ENCODE peak calls at places on chromosomes 5 and 9, in ten cellular contexts. One of them, this sample, is unnamed.

GRCh38 chr5:159102294-159102934 is 2.7 kb upstream of the EBF1 start:
- DNase-seq in endothelial cell of umbilical vein: no peak
- DNase-seq in GM23338: no peak
- DNase-seq in spleen: no peak
- DNase-seq in transverse colon: no peak
- DNase-seq in K562: no peak
- DNase-seq in breast epithelium: no peak
- DNase-seq in sigmoid colon: no peak
- DNase-seq in stomach: no peak
- DNase-seq in SK-N-SH: no peak
- DNase-seq in this sample: no peak

GRCh38 chr9:5580650-5581049 is 48.3 kb upstream of the RIC1 start:
- DNase-seq in breast epithelium: no peak
- DNase-seq in endothelial cell of umbilical vein: no peak
- DNase-seq in spleen: no peak
- DNase-seq in SK-N-SH: no peak
- DNase-seq in GM23338: no peak
- DNase-seq in sigmoid colon: no peak
- DNase-seq in K562: no peak
- DNase-seq in transverse colon: no peak
- DNase-seq in stomach: no peak
- DNase-seq in this sample: no peak

GRCh38 chr9:79014929-79015699 is 556.7 kb upstream of the TLE4 start:
- DNase-seq in transverse colon: no peak
- DNase-seq in breast epithelium: no peak
- DNase-seq in GM23338: no peak
- DNase-seq in sigmoid colon: no peak
- DNase-seq in spleen: no peak
- DNase-seq in SK-N-SH: no peak
- DNase-seq in K562: no peak
- DNase-seq in endothelial cell of umbilical vein: peak
- DNase-seq in stomach: no peak
- DNase-seq in this sample: no peak

GRCh38 chr9:82271099-82271498 is 282.5 kb downstream of the SPATA31D1 start:
- DNase-seq in stomach: no peak
- DNase-seq in transverse colon: no peak
- DNase-seq in spleen: no peak
- DNase-seq in SK-N-SH: no peak
- DNase-seq in GM23338: no peak
- DNase-seq in K562: no peak
- DNase-seq in sigmoid colon: no peak
- DNase-seq in breast epithelium: no peak
- DNase-seq in endothelial cell of umbilical vein: no peak
- DNase-seq in this sample: no peak

GRCh38 chr5:115641948-115642347 is 16.1 kb upstream of the TMED7 start:
- DNase-seq in spleen: no peak
- DNase-seq in K562: no peak
- DNase-seq in GM23338: no peak
- DNase-seq in endothelial cell of umbilical vein: peak
- DNase-seq in breast epithelium: no peak
- DNase-seq in SK-N-SH: no peak
- DNase-seq in stomach: no peak
- DNase-seq in sigmoid colon: no peak
- DNase-seq in transverse colon: no peak
- DNase-seq in this sample: no peak

GRCh38 chr5:14748180-14748900 is 83.8 kb downstream of the OTULIN start:
- DNase-seq in sigmoid colon: no peak
- DNase-seq in breast epithelium: no peak
- DNase-seq in spleen: no peak
- DNase-seq in SK-N-SH: no peak
- DNase-seq in K562: no peak
- DNase-seq in GM23338: no peak
- DNase-seq in transverse colon: no peak
- DNase-seq in stomach: no peak
- DNase-seq in endothelial cell of umbilical vein: no peak
- DNase-seq in this sample: no peak

GRCh38 chr5:157575096-157575872 is at the start of gene ADAM19:
- DNase-seq in spleen: peak
- DNase-seq in transverse colon: peak
- DNase-seq in SK-N-SH: peak
- DNase-seq in endothelial cell of umbilical vein: peak
- DNase-seq in breast epithelium: no peak
- DNase-seq in sigmoid colon: peak
- DNase-seq in stomach: no peak
- DNase-seq in GM23338: peak
- DNase-seq in K562: peak
- DNase-seq in this sample: no peak

GRCh38 chr5:95219411-95219810 is 65.5 kb downstream of the MCTP1 start:
- DNase-seq in breast epithelium: no peak
- DNase-seq in GM23338: peak
- DNase-seq in K562: no peak
- DNase-seq in SK-N-SH: no peak
- DNase-seq in transverse colon: no peak
- DNase-seq in sigmoid colon: no peak
- DNase-seq in endothelial cell of umbilical vein: no peak
- DNase-seq in spleen: no peak
- DNase-seq in stomach: no peak
- DNase-seq in this sample: no peak

GRCh38 chr9:101915479-101915878 is 177.0 kb upstream of the GRIN3A start:
- DNase-seq in SK-N-SH: no peak
- DNase-seq in K562: no peak
- DNase-seq in GM23338: no peak
- DNase-seq in breast epithelium: no peak
- DNase-seq in stomach: no peak
- DNase-seq in endothelial cell of umbilical vein: no peak
- DNase-seq in sigmoid colon: no peak
- DNase-seq in transverse colon: no peak
- DNase-seq in spleen: no peak
- DNase-seq in this sample: no peak

GRCh38 chr5:14038341-14038959 is 94.0 kb upstream of the DNAH5 start:
- DNase-seq in spleen: no peak
- DNase-seq in sigmoid colon: no peak
- DNase-seq in stomach: no peak
- DNase-seq in K562: peak
- DNase-seq in breast epithelium: no peak
- DNase-seq in transverse colon: no peak
- DNase-seq in SK-N-SH: no peak
- DNase-seq in GM23338: no peak
- DNase-seq in endothelial cell of umbilical vein: peak
- DNase-seq in this sample: peak

GRCh38 chr5:149422429-149423286 is 43.6 kb upstream of the IL17B start:
- DNase-seq in sigmoid colon: peak
- DNase-seq in K562: peak
- DNase-seq in SK-N-SH: peak
- DNase-seq in breast epithelium: no peak
- DNase-seq in transverse colon: peak
- DNase-seq in endothelial cell of umbilical vein: peak
- DNase-seq in stomach: no peak
- DNase-seq in GM23338: peak
- DNase-seq in spleen: peak
- DNase-seq in this sample: no peak

GRCh38 chr5:140346348-140347221 is at the start of gene HBEGF:
- DNase-seq in endothelial cell of umbilical vein: peak
- DNase-seq in GM23338: peak
- DNase-seq in spleen: peak
- DNase-seq in stomach: peak
- DNase-seq in SK-N-SH: peak
- DNase-seq in K562: peak
- DNase-seq in transverse colon: peak
- DNase-seq in breast epithelium: peak
- DNase-seq in sigmoid colon: peak
- DNase-seq in this sample: no peak

GRCh38 chr5:140342896-140343295 is 3.5 kb downstream of the HBEGF start:
- DNase-seq in stomach: no peak
- DNase-seq in spleen: no peak
- DNase-seq in breast epithelium: no peak
- DNase-seq in transverse colon: no peak
- DNase-seq in GM23338: no peak
- DNase-seq in SK-N-SH: no peak
- DNase-seq in K562: no peak
- DNase-seq in endothelial cell of umbilical vein: no peak
- DNase-seq in sigmoid colon: peak
- DNase-seq in this sample: no peak

GRCh38 chr5:140345919-140346347 is 470 bp downstream of the HBEGF start:
- DNase-seq in spleen: peak
- DNase-seq in stomach: peak
- DNase-seq in K562: peak
- DNase-seq in endothelial cell of umbilical vein: peak
- DNase-seq in sigmoid colon: peak
- DNase-seq in SK-N-SH: peak
- DNase-seq in GM23338: peak
- DNase-seq in transverse colon: peak
- DNase-seq in breast epithelium: peak
- DNase-seq in this sample: no peak

GRCh38 chr5:140347382-140347781 is 979 bp upstream of the HBEGF start:
- DNase-seq in SK-N-SH: no peak
- DNase-seq in stomach: no peak
- DNase-seq in spleen: peak
- DNase-seq in endothelial cell of umbilical vein: no peak
- DNase-seq in K562: no peak
- DNase-seq in transverse colon: no peak
- DNase-seq in sigmoid colon: no peak
- DNase-seq in breast epithelium: no peak
- DNase-seq in GM23338: no peak
- DNase-seq in this sample: no peak

DNA sequence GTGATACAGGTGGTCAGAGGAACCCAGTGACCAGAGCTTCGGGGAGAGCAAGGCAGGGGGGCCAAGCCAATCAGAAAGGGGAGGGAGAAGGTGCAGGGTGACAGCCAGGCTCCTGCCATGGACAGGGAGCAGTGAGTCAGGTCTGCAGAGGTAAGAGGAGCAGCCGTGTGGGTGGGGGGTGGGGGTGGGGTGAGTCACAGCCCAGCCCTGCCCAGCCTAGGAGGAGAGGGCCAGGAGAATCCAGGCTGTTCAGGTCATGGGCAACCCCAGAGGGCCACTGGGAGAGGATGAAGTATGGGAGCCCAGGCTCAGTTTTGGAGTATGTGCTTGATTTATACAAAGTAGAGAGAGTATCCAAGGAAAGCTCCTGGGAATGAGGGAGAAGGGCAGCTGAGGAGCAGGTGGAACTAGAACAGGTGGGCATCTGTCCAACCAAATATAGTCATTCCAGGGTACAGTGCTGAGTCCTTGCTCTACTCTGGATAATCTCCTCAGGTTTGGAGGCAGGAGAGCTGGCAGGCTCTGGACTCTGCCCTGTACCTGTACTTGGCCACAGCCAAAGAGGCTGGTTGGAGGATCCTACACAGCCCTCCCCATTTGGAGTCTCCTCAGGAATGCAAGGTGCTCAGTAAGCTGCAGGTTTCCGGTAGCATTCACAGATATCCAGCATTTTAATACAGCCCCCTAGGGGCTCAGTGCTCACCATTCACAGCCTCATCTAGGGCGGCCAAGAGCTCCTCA is 1.6 kb downstream of the HBEGF start:
- DNase-seq in spleen: peak
- DNase-seq in endothelial cell of umbilical vein: no peak
- DNase-seq in K562: peak
- DNase-seq in SK-N-SH: no peak
- DNase-seq in stomach: peak
- DNase-seq in GM23338: peak
- DNase-seq in transverse colon: peak
- DNase-seq in sigmoid colon: no peak
- DNase-seq in breast epithelium: no peak
- DNase-seq in this sample: no peak
- H3K4me3 ChIP-seq in spleen: peak
- H3K4me3 ChIP-seq in endothelial cell of umbilical vein: peak
- H3K4me3 ChIP-seq in K562: no peak
- H3K4me3 ChIP-seq in SK-N-SH: no peak
- H3K4me3 ChIP-seq in stomach: peak
- H3K4me3 ChIP-seq in GM23338: peak
- H3K4me3 ChIP-seq in transverse colon: peak
- H3K4me3 ChIP-seq in sigmoid colon: peak
- H3K4me3 ChIP-seq in breast epithelium: peak
- H3K4me3 ChIP-seq in this sample: peak

GRCh38 chr5:59296317-59297264 is 596.9 kb downstream of the PDE4D start:
- DNase-seq in endothelial cell of umbilical vein: peak
- DNase-seq in SK-N-SH: no peak
- DNase-seq in breast epithelium: no peak
- DNase-seq in transverse colon: no peak
- DNase-seq in stomach: no peak
- DNase-seq in K562: no peak
- DNase-seq in GM23338: no peak
- DNase-seq in sigmoid colon: no peak
- DNase-seq in spleen: no peak
- DNase-seq in this sample: no peak
- TF ChIP-seq POLR2AphosphoS5 in endothelial cell of umbilical vein: no peak
- TF ChIP-seq POLR2AphosphoS5 in SK-N-SH: no peak
- TF ChIP-seq POLR2AphosphoS5 in breast epithelium: no peak
- TF ChIP-seq POLR2AphosphoS5 in transverse colon: no peak
- TF ChIP-seq POLR2AphosphoS5 in stomach: no peak
- TF ChIP-seq POLR2AphosphoS5 in K562: no peak
- TF ChIP-seq POLR2AphosphoS5 in GM23338: no peak
- TF ChIP-seq POLR2AphosphoS5 in sigmoid colon: peak
- TF ChIP-seq POLR2AphosphoS5 in spleen: no peak
- TF ChIP-seq POLR2AphosphoS5 in this sample: no peak

GRCh38 chr5:1324301-1324700 is 20.6 kb downstream of the CLPTM1L start:
- DNase-seq in K562: no peak
- DNase-seq in breast epithelium: peak
- DNase-seq in spleen: peak
- DNase-seq in sigmoid colon: peak
- DNase-seq in transverse colon: no peak
- DNase-seq in stomach: no peak
- DNase-seq in endothelial cell of umbilical vein: no peak
- DNase-seq in GM23338: no peak
- DNase-seq in SK-N-SH: no peak
- DNase-seq in this sample: no peak
- H3K27ac ChIP-seq in K562: no peak
- H3K27ac ChIP-seq in breast epithelium: no peak
- H3K27ac ChIP-seq in spleen: no peak
- H3K27ac ChIP-seq in sigmoid colon: no peak
- H3K27ac ChIP-seq in transverse colon: no peak
- H3K27ac ChIP-seq in stomach: no peak
- H3K27ac ChIP-seq in endothelial cell of umbilical vein: no peak
- H3K27ac ChIP-seq in GM23338: no peak
- H3K27ac ChIP-seq in SK-N-SH: no peak
- H3K27ac ChIP-seq in this sample: no peak

DNA sequence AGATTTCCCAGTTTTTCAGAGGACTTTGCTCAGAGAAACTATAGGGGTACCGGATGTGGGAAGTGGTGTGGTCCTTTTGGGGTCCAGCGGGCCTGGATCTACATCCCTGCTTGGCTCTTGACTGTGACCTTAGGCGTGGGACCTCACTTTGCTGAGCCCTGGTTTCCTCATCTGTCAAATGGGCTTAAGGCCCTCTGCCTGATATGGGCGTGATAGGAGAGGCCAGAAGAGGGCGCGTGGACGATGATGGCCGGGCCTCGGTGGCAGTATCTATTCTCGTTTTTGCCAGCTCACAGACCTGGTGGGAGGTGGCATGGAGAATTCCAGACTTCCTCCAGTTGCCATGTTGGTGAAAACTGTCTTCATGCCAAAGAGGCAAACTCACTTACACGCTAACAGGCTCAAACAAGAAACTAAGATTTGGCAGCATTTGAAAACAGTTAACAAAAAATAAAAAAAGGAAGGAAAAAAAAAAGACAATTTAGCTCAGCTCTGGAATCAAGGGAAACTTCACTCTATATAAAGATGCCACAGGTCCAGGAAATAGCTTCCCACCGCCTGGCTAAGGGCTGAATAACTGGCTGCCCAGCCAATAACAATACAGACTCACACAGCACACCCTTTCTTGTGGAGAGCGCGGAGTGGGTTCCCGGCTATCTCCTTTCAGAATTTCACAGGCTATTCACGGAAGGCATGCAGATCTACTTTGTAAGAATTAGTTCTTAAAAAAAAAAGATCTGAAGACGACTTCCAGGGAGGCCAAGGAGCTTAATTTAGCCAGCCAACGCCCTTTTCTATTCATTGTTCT is 1.7 kb downstream of the SH3PXD2B start:
- DNase-seq in SK-N-SH: peak
- DNase-seq in stomach: peak
- DNase-seq in transverse colon: peak
- DNase-seq in sigmoid colon: peak
- DNase-seq in K562: no peak
- DNase-seq in spleen: peak
- DNase-seq in breast epithelium: no peak
- DNase-seq in GM23338: no peak
- DNase-seq in endothelial cell of umbilical vein: peak
- DNase-seq in this sample: no peak
- H3K4me3 ChIP-seq in SK-N-SH: peak
- H3K4me3 ChIP-seq in stomach: peak
- H3K4me3 ChIP-seq in transverse colon: peak
- H3K4me3 ChIP-seq in sigmoid colon: peak
- H3K4me3 ChIP-seq in K562: no peak
- H3K4me3 ChIP-seq in spleen: peak
- H3K4me3 ChIP-seq in breast epithelium: peak
- H3K4me3 ChIP-seq in GM23338: peak
- H3K4me3 ChIP-seq in endothelial cell of umbilical vein: peak
- H3K4me3 ChIP-seq in this sample: peak